ENCODE peak calls at places on chromosomes 4 and X, in six cellular contexts. R is pancreas, N is neural crest cell, X is heart right ventricle, H is GM12865, Z is Caco-2. T is an unnamed sample.

GRCh38 chr4:75953509-75953908 is 12.7 kb upstream of the NAAA start:
- DNase-seq in X (no peak), Z (no peak), R (no peak), H (no peak), N (no peak), T (no peak)

GRCh38 chr4:26181616-26182015 is 139.2 kb upstream of the RBPJ start:
- DNase-seq in N (no peak), R (no peak), H (no peak), Z (no peak), X (no peak), T (no peak)

GRCh38 chr4:8913121-8913857 is 41.6 kb upstream of the HMX1 start:
- DNase-seq in Z (peak), N (no peak), X (no peak), R (no peak), H (no peak), T (no peak)

GRCh38 chrX:132023896-132024386 is 839 bp downstream of the STK26 start:
- DNase-seq in Z (no peak), R (no peak), X (no peak), N (peak), H (peak), T (no peak)

GRCh38 chrX:114976321-114976720 is 41.1 kb downstream of the IL13RA2 start:
- DNase-seq in R (no peak), H (no peak), X (no peak), N (no peak), Z (no peak), T (no peak)

GRCh38 chrX:123807825-123808416 is 51.9 kb upstream of the XIAP start:
- DNase-seq in X (no peak), R (no peak), N (no peak), H (no peak), Z (no peak), T (no peak)

GRCh38 chr4:3369781-3370660 is 71.7 kb upstream of the HGFAC start:
- DNase-seq in N (peak), Z (no peak), H (peak), R (no peak), X (peak), T (no peak)

GRCh38 chrX:150854856-150855255 is 43.6 kb downstream of the CD99L2 start:
- DNase-seq in Z (no peak), R (no peak), H (peak), X (no peak), N (no peak), T (peak)

GRCh38 chr4:139656614-139657486 is 8.8 kb upstream of the MGST2 start:
- DNase-seq in N (peak), Z (peak), H (peak), R (peak), X (peak), T (peak)

GRCh38 chrX:97057349-97057909 is 173.7 kb downstream of the RPA4 start:
- DNase-seq in X (no peak), Z (no peak), H (no peak), N (no peak), R (no peak), T (no peak)

GRCh38 chrX:7996414-7996813 is 69.2 kb upstream of the PNPLA4 start:
- DNase-seq in H (peak), N (peak), X (peak), R (no peak), Z (no peak), T (peak)

DNA sequence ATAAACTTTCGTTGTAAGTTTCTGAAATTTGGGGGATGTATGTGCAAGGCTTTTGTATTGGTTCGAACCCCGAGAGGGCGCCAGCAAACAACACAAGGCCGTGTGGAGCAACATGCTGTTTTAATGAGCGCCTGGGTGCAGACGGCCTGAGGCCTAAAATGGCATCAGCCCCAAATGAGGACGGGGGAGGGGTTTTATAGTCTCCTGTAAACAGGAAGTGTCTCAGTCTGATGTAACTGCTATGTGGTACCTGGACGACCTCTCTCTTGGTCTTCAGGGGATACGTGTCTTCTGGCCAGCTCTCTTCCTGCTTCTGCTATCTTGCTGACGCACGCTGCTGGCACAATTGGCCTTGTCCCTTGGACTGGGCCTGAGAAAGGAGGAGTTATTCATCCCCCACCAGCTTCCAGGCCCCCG is 1348.0 kb downstream of the ADGRL3 start:
- DNase-seq in Z (no peak), H (peak), X (peak), R (no peak), N (no peak), T (no peak)
- TF ChIP-seq CTCF in Z (no peak), H (no peak), X (no peak), R (no peak), N (no peak), T (no peak)

DNA sequence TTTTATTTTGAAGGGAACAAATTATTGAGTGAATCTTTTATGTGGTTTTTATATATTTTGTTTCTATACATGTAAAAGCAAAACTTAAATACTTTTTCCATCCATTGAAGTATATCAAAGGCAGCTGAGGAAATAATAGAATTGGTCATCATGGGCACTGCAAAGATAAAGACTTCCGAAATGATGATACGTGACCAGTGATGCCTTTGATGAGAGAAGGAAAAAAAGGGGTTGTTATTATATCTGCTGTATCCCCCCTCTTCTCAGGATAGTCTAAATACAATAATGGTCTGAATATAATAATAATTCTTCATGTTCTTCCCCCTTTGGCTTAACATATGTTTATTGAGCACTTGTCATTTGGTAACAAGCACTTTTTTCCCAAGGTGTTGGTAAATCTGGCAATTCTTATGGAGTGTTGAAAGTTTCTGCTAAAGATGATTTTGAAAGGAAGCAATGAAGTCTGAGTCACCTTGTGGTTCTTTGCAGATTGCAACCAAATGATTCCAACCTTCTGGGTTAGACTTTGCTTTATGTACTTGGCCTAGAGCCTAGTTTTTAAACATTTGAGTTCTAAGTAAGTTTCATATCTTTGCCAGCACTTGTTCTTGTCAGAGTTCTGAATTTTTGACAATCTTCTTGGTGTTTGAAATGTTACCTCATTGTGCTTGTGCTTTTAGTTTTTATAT is 60.8 kb downstream of the USP9X start:
- DNase-seq in N (no peak), X (no peak), Z (no peak), R (no peak), H (no peak), T (no peak)
- TF ChIP-seq CTCF in N (no peak), X (no peak), Z (no peak), R (no peak), H (no peak), T (no peak)

GRCh38 chr4:41360214-41360910 is 103.6 kb downstream of the UCHL1 start:
- DNase-seq in H (peak), N (peak), R (peak), X (peak), Z (peak), T (peak)

GRCh38 chr4:41362647-41363383 is 106.1 kb downstream of the UCHL1 start:
- DNase-seq in Z (no peak), N (no peak), H (no peak), R (no peak), X (no peak), T (no peak)

GRCh38 chr4:41361831-41362646 is 105.3 kb downstream of the UCHL1 start:
- DNase-seq in N (no peak), H (no peak), R (no peak), Z (no peak), X (no peak), T (no peak)

GRCh38 chr4:41359836-41360213 is 103.1 kb downstream of the UCHL1 start:
- DNase-seq in Z (no peak), X (no peak), R (no peak), N (no peak), H (no peak), T (no peak)

GRCh38 chr4:41360911-41361830 is 104.4 kb downstream of the UCHL1 start:
- DNase-seq in R (peak), X (peak), Z (no peak), N (peak), H (no peak), T (peak)
- TF ChIP-seq CTCF in R (no peak), X (no peak), Z (no peak), N (no peak), H (no peak), T (no peak)

GRCh38 chrX:133921764-133922389 is 63.5 kb downstream of the GPC3 start:
- DNase-seq in X (peak), N (peak), H (peak), R (peak), Z (peak), T (peak)
- TF ChIP-seq CTCF in X (peak), N (peak), H (peak), R (peak), Z (peak), T (peak)

GRCh38 chr4:98890698-98891097 is 38.2 kb downstream of the EIF4E start:
- DNase-seq in N (no peak), Z (no peak), X (no peak), R (no peak), H (no peak), T (no peak)
- TF ChIP-seq CTCF in N (no peak), Z (no peak), X (no peak), R (no peak), H (no peak), T (no peak)

GRCh38 chr4:107858158-107858742 is 33.5 kb downstream of the SGMS2 start:
- DNase-seq in N (no peak), Z (no peak), H (no peak), X (no peak), R (no peak), T (no peak)

GRCh38 chr4:107866726-107867125 is 42.0 kb downstream of the SGMS2 start:
- DNase-seq in X (no peak), Z (no peak), H (no peak), R (no peak), N (no peak), T (no peak)

GRCh38 chr4:107862658-107863057 is 37.9 kb downstream of the SGMS2 start:
- DNase-seq in N (no peak), X (peak), Z (no peak), H (peak), R (no peak), T (no peak)

GRCh38 chr4:107863416-107863815 is 38.7 kb downstream of the SGMS2 start:
- DNase-seq in H (no peak), Z (no peak), X (no peak), R (no peak), N (no peak), T (no peak)

DNA sequence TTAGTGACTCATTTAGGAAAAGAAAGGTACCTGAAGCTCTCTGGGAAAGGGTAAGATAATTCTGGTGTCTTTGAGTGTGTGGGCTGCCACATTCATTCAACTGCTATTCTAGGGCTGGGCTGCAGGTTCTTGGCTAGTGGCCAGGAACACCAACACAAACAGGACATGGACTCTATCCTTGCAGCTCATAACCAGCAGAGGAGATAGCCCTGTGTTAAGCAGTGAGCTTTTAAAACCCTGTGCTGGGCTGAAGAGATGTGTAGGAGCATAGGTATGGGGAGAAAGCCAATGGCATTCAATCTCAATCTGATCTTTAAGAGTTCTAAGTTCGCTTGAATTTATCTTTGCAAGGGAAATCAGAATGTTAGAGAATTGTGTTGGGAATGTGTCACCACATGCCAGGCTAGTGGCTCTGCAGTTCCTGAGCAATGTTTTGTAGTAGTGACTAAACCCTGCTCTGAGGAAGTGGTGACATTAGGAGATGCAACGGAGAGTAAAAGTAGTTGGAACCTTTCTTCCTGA is 39.2 kb downstream of the SGMS2 start:
- DNase-seq in X (peak), N (no peak), H (no peak), R (no peak), Z (no peak), T (no peak)
- TF ChIP-seq CTCF in X (no peak), N (no peak), H (no peak), R (no peak), Z (no peak), T (no peak)

GRCh38 chr4:119209586-119209985 is 2.9 kb upstream of the USP53 start:
- DNase-seq in N (no peak), H (no peak), X (no peak), R (no peak), Z (no peak), T (no peak)

GRCh38 chr4:119210760-119211159 is 1.8 kb upstream of the USP53 start:
- DNase-seq in H (no peak), N (no peak), Z (no peak), R (no peak), X (no peak), T (no peak)

GRCh38 chr4:119211856-119212250 is 660 bp upstream of the USP53 start:
- DNase-seq in H (no peak), N (no peak), R (no peak), X (no peak), Z (no peak), T (no peak)

GRCh38 chr4:119212251-119212963 is at the start of gene USP53:
- DNase-seq in R (peak), N (peak), Z (peak), H (peak), X (peak), T (peak)

DNA sequence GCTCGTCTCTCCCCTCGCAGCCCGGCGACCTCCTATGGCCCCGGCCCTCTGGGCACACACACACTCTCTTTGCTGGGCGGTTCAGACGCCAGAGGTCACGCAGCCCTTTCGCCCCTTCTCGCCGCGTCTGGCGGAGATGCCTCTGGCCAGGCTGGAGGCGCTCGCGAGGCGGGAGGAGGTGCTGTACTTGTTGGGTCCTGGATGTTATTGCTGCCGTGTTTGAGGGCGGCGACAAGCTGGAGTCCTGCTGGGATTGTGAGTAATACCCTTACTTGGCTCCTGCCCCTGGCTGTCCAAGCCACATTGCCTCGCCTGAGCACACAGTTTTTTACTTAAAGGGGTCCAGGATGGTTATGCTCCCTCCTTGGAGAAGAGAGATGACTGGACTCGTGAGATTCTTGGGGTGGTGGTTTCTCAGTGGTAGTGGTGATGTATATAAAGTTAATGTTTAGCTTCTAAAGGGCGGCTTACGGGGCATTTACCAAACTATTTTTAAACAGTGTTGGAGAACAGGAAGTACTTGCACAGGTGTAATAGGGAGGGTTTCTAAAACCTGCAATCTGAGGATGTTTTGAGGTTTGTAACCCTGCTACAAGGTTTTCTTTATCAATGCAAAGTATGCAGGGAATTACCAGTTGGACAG is 572 bp downstream of the USP53 start:
- DNase-seq in N (peak), Z (peak), H (peak), R (peak), X (peak), T (peak)
- TF ChIP-seq CTCF in N (no peak), Z (no peak), H (peak), R (no peak), X (peak), T (no peak)

GRCh38 chr4:68256284-68256683 is 10.8 kb upstream of the TMPRSS11B start:
- DNase-seq in N (no peak), X (no peak), R (no peak), H (no peak), Z (no peak), T (no peak)
- TF ChIP-seq CTCF in N (no peak), X (no peak), R (no peak), H (no peak), Z (no peak), T (no peak)